ENCODE peak calls at places on chromosomes 4 and X, in eight cellular contexts. L is right atrium auricular region; B is activated naive CD4-positive, alpha-beta T cell; W is Caki2; C is iPS-NIHi11; Y is frontal cortex; N is activated CD4-positive, alpha-beta T cell treated with anti-CD3 and anti-CD28 coated beads, Interleukin-2, amount 50 U/mL, for 24 hours; K is NCI-H460. X is an unnamed sample.

GRCh38 chr4:35525192-35525978 is 718.9 kb downstream of the ARAP2 start:
- DNase-seq in Y (no peak), L (no peak), B (no peak), W (no peak), N (no peak), K (no peak), C (peak; percentile 8), X (no peak)

GRCh38 chrX:64439551-64439950 is 44.3 kb upstream of the MTMR8 start:
- DNase-seq in C (no peak), K (no peak), N (no peak), B (no peak), L (no peak), Y (no peak), W (no peak), X (no peak)

GRCh38 chr4:3320361-3321023 is 27.7 kb downstream of the RGS12 start:
- DNase-seq in Y (no peak), B (no peak), K (no peak), L (peak; percentile 58), C (no peak), W (no peak), N (no peak), X (no peak)

GRCh38 chr4:141347738-141348524 is 127.2 kb downstream of the ZNF330 start:
- DNase-seq in C (no peak), N (no peak), Y (no peak), L (no peak), K (no peak), B (no peak), W (no peak), X (no peak)

GRCh38 chr4:137960371-137961050 is 281.6 kb downstream of the SLC7A11 start:
- DNase-seq in N (no peak), C (no peak), W (no peak), K (no peak), Y (no peak), B (no peak), L (no peak), X (no peak)

GRCh38 chrX:18888281-18888680 is 95.6 kb downstream of the PHKA2 start:
- DNase-seq in C (no peak), Y (no peak), L (no peak), K (no peak), N (no peak), B (no peak), W (no peak), X (no peak)

GRCh38 chr4:76589402-76589801 is 154.4 kb downstream of the SHROOM3 start:
- DNase-seq in C (no peak), B (no peak), N (no peak), L (no peak), W (peak; percentile 61), K (no peak), Y (no peak), X (no peak)

GRCh38 chr4:182648766-182649165 is 268.4 kb downstream of the DCTD start:
- DNase-seq in K (no peak), Y (no peak), L (no peak), B (no peak), W (no peak), N (no peak), C (no peak), X (no peak)

GRCh38 chr4:3310301-3311094 is 17.7 kb downstream of the RGS12 start:
- DNase-seq in L (peak; percentile 34), N (no peak), K (no peak), Y (no peak), B (no peak), W (no peak), C (no peak), X (no peak)

GRCh38 chr4:3199661-3200422 is 49.1 kb upstream of the MSANTD1 start:
- DNase-seq in B (no peak), C (no peak), W (no peak), K (no peak), L (no peak), Y (no peak), N (no peak), X (no peak)

GRCh38 chr4:125486354-125486753 is 171.6 kb downstream of the FAT4 start:
- DNase-seq in Y (no peak), C (no peak), K (no peak), W (no peak), B (no peak), N (no peak), L (no peak), X (no peak)

GRCh38 chrX:55489315-55490009 is at the start of gene USP51:
- DNase-seq in C (peak; percentile 40), Y (no peak), L (peak; percentile 58), B (no peak), K (no peak), W (no peak), N (no peak), X (peak; percentile 12)

GRCh38 chr4:13182136-13182535 is 302.0 kb downstream of the RAB28 start:
- DNase-seq in W (no peak), K (no peak), Y (no peak), L (no peak), B (no peak), N (no peak), C (no peak), X (no peak)